ENCODE peak calls at places on chromosome 14, in five cellular contexts. C is psoas muscle, I is colonic mucosa, S is lower lobe of right lung, E is GM23338. P is an unnamed sample.

GRCh38 chr14:34078117-34078743 is 127.4 kb upstream of the EGLN3 start:
- DNase-seq in C (no peak), I (no peak), S (no peak), E (no peak), P (no peak)

GRCh38 chr14:52399886-52400599 is 85.9 kb downstream of the PTGER2 start:
- DNase-seq in C (no peak), I (peak; percentile 39), S (no peak), E (peak; percentile 42), P (no peak)

GRCh38 chr14:45891417-45892080 is 638.5 kb upstream of the MIS18BP1 start:
- DNase-seq in C (no peak), I (peak; percentile 67), S (no peak), E (peak; percentile 58), P (peak; percentile 40)

GRCh38 chr14:99391671-99392070 is 89.0 kb downstream of the SETD3 start:
- DNase-seq in C (no peak), I (no peak), S (no peak), E (no peak), P (no peak)

GRCh38 chr14:75063491-75064204 is at the start of gene ACYP1:
- DNase-seq in C (peak; percentile 93), I (peak; percentile 97), S (peak; percentile 92), E (peak; percentile 96), P (no peak)

GRCh38 chr14:61774861-61775260 is 12.6 kb downstream of the SNAPC1 start:
- DNase-seq in C (no peak), I (no peak), S (no peak), E (no peak), P (no peak)

GRCh38 chr14:91307046-91307445 is 62.5 kb upstream of the GPR68 start:
- DNase-seq in C (no peak), I (no peak), S (peak; percentile 43), E (no peak), P (no peak)

GRCh38 chr14:81829447-81829846 is 295.8 kb upstream of the SEL1L start:
- DNase-seq in C (no peak), I (no peak), S (peak; percentile 29), E (no peak), P (no peak)

GRCh38 chr14:26872510-26872909 is 274.7 kb upstream of the NOVA1 start:
- DNase-seq in C (no peak), I (no peak), S (no peak), E (no peak), P (no peak)

GRCh38 chr14:100840751-100841444 is 15.0 kb downstream of the MEG3 start:
- DNase-seq in C (no peak), I (no peak), S (peak; percentile 24), E (no peak), P (no peak)

GRCh38 chr14:24798911-24799310 is 164.9 kb upstream of the GZMB start:
- DNase-seq in C (no peak), I (no peak), S (no peak), E (peak; percentile 28), P (no peak)

GRCh38 chr14:22567437-22567836 is 21.6 kb downstream of the DAD1 start:
- DNase-seq in C (no peak), I (no peak), S (no peak), E (no peak), P (no peak)

GRCh38 chr14:68518910-68519686 is 273.8 kb downstream of the ZFP36L1 start:
- DNase-seq in C (no peak), I (no peak), S (no peak), E (no peak), P (no peak)

GRCh38 chr14:61203059-61203753 is 77.9 kb downstream of the TMEM30B start:
- DNase-seq in C (no peak), I (no peak), S (no peak), E (peak; percentile 65), P (no peak)

GRCh38 chr14:51070732-51071131 is 24.2 kb downstream of the TRIM9 start:
- DNase-seq in C (no peak), I (no peak), S (no peak), E (no peak), P (no peak)

GRCh38 chr14:20630340-20631022 is 11.0 kb downstream of the OR6S1 start:
- DNase-seq in C (no peak), I (peak; percentile 72), S (no peak), E (peak; percentile 85), P (no peak)

GRCh38 chr14:74417611-74418010 is 8.4 kb downstream of the SYNDIG1L start:
- DNase-seq in C (no peak), I (no peak), S (no peak), E (no peak), P (no peak)

GRCh38 chr14:54038724-54039123 is 82.1 kb upstream of the BMP4 start:
- DNase-seq in C (no peak), I (no peak), S (no peak), E (no peak), P (no peak)

GRCh38 chr14:22689186-22689585 is 45.0 kb upstream of the OR6J1 start:
- DNase-seq in C (no peak), I (peak; percentile 28), S (no peak), E (no peak), P (peak; percentile 95)

GRCh38 chr14:68510201-68510600 is 282.7 kb downstream of the ZFP36L1 start:
- DNase-seq in C (peak; percentile 58), I (no peak), S (no peak), E (no peak), P (no peak)

GRCh38 chr14:105879867-105880561 is 353.6 kb downstream of the TMEM121 start:
- DNase-seq in C (peak; percentile 5), I (no peak), S (peak; percentile 43), E (no peak), P (no peak)

GRCh38 chr14:98754343-98755025 is 517.5 kb downstream of the BCL11B start:
- DNase-seq in C (no peak), I (no peak), S (no peak), E (no peak), P (peak; percentile 43)

GRCh38 chr14:73386342-73386741 is 72.0 kb downstream of the NUMB start:
- DNase-seq in C (no peak), I (no peak), S (no peak), E (no peak), P (no peak)

GRCh38 chr14:62280366-62280765 is 518.1 kb downstream of the SNAPC1 start:
- DNase-seq in C (no peak), I (no peak), S (no peak), E (no peak), P (no peak)

GRCh38 chr14:33737446-33737845 is 213.4 kb downstream of the EGLN3 start:
- DNase-seq in C (no peak), I (no peak), S (no peak), E (no peak), P (peak; percentile 44)

GRCh38 chr14:52844262-52845060 is 53.1 kb upstream of the GNPNAT1 start:
- DNase-seq in C (no peak), I (no peak), S (no peak), E (peak; percentile 57), P (no peak)

DNA sequence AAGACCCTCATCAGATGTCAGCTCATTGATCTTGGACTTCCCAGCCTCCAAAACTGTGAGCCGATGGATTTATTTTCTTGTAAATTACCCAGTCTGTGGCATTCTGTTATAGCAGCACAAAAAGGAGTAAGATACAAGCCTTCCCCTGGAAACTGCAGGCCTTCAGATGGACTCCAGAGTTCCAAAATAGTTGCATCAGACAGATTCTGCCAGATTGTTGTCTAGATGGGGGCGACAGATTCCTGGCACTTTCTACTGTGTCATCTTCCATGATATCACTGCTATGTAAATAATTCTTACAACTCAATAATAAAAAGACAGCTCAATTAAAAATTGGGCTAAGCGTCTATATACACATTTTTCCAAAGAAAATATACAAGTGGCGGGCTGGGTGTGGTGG is 17.2 kb upstream of the MARK3 start:
- DNase-seq in C (no peak), I (no peak), S (no peak), E (no peak), P (no peak)
- H3K27ac ChIP-seq in C (no peak overlapping the region), I (no peak overlapping the region), S (no peak overlapping the region), E (no peak overlapping the region), P (no peak overlapping the region)

GRCh38 chr14:89669209-89669608 is 252.2 kb upstream of the FOXN3 start:
- DNase-seq in C (no peak), I (no peak), S (peak; percentile 51), E (no peak), P (no peak)

GRCh38 chr14:89660183-89660582 is 243.2 kb upstream of the FOXN3 start:
- DNase-seq in C (no peak), I (no peak), S (no peak), E (no peak), P (no peak)

GRCh38 chr14:89667983-89668382 is 250.9 kb upstream of the FOXN3 start:
- DNase-seq in C (no peak), I (no peak), S (no peak), E (no peak), P (no peak)

GRCh38 chr14:89661392-89661791 is 244.4 kb upstream of the FOXN3 start:
- DNase-seq in C (no peak), I (peak; percentile 56), S (no peak), E (no peak), P (no peak)

DNA sequence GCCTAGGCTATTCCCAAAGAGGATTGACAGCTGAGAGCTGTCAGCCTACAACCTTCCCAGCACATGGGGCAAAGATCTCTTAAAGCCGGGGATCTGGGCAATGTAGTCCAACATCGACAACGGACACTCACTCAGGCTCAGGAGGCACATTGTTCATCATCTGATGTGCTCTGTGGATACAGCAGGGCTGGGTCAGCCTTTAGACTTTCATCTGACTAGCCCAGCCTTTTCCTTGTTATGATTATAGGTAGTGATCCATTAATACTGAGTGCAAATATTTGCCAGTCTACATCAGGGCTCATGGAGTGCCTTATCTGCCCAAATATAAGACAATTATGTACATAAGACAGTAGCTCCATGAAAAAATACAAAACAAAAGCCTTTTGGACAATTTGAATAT is 248.2 kb upstream of the FOXN3 start:
- DNase-seq in C (no peak), I (no peak), S (no peak), E (no peak), P (no peak)
- H3K27ac ChIP-seq in C (no peak overlapping the region), I (no peak overlapping the region), S (no peak overlapping the region), E (no peak overlapping the region), P (no peak overlapping the region)

DNA sequence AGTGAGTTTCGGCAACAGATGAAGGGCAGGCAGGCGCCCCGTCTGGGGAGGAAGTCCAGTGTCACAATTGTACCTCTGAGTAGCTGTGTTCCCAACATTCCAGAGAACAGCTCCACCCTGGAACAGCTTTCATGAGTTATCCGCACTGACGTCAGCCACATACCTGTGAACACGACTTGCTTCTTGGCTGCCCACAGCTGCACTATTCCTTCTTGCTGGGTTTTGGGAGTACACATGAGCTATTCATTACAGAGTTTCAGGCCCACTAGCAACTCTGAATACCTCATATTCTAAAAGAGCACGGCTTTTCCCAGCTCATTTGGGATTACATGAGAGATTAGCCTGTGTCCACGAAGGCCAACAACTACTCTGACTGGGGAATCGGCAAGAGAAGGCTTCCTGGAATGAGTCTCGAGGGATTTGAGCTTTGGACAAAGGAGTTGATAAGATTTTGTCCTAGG is 26.3 kb downstream of the MAPK1IP1L start:
- DNase-seq in C (no peak), I (peak; percentile 70), S (peak; percentile 73), E (no peak), P (no peak)
- H3K27ac ChIP-seq in C (no peak overlapping the region), I (peak overlapping the region; percentile 51), S (peak overlapping the region; percentile 81), E (no peak overlapping the region), P (peak overlapping the region; percentile 82)

DNA sequence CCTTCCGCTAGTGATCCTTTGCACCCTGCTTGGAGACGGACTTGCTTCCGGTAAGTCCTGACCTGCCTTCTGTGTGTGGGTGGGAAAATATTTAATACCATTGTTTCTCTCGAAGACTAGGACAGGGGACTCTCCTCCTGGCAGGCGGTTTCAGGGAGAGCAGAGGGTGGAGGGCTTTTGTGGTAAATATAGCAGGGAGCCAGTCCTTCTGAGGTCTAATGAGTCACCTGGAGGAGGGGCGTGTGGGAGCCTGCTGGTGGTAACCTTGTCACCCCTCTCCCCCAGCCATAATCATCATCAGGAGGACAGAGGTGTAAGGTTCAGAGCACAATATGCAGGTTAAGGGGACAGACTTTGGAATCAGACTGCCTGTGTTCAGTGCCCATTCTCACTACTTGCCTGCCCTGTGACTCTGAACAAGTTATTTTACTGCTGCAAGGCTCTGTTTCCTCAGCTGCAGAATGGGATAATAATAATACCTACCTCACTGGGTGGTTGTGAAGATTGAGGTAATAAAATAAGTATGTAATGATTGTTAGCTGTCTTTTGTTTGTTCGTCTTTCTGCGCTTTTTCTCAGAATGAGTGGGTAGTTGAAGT is 47.4 kb downstream of the SUSD6 start:
- DNase-seq in C (no peak), I (no peak), S (no peak), E (no peak), P (peak; percentile 57)
- H3K27ac ChIP-seq in C (no peak overlapping the region), I (peak overlapping the region; percentile 77), S (peak overlapping the region; percentile 73), E (no peak overlapping the region), P (peak overlapping the region; percentile 94)